ENCODE peak calls at places on chromosomes 6 and 20, in eight cellular contexts. Y is stomach, S is HCT116, H is prostate gland, M is breast epithelium, X is suprapubic skin, J is sigmoid colon, F is endothelial cell of umbilical vein. O is an unnamed sample.

GRCh38 chr20:32583581-32584045 is 1.5 kb downstream of the NOL4L start:
- DNase-seq in H (no peak), F (no peak), S (no peak), M (no peak), J (no peak), X (no peak), Y (no peak), O (no peak)

GRCh38 chr6:93789532-93789931 is 370.2 kb upstream of the EPHA7 start:
- DNase-seq in F (no peak), M (no peak), Y (no peak), S (no peak), J (no peak), H (no peak), X (no peak), O (no peak)

GRCh38 chr6:10633216-10633615 is 61.2 kb downstream of the C6orf52 start:
- DNase-seq in H (no peak), F (peak), X (no peak), J (no peak), Y (no peak), M (no peak), S (peak), O (no peak)

GRCh38 chr20:38840894-38841470 is 35.5 kb downstream of the PPP1R16B start:
- DNase-seq in S (no peak), X (no peak), J (no peak), F (no peak), M (no peak), H (no peak), Y (no peak), O (no peak)

GRCh38 chr20:1362484-1362883 is 30.4 kb downstream of the FKBP1A start:
- DNase-seq in F (no peak), H (no peak), X (no peak), J (no peak), Y (no peak), M (no peak), S (no peak), O (no peak)

GRCh38 chr6:105072799-105073199 is 107.0 kb downstream of the POPDC3 start:
- DNase-seq in F (no peak), Y (no peak), S (no peak), H (no peak), M (no peak), X (no peak), J (no peak), O (no peak)

GRCh38 chr6:56720882-56721281 is 78.2 kb upstream of the DST start:
- DNase-seq in X (no peak), H (no peak), J (no peak), Y (no peak), F (no peak), M (no peak), S (no peak), O (no peak)

GRCh38 chr20:51763965-51764602 is 4.1 kb downstream of the ATP9A start:
- DNase-seq in M (no peak), Y (no peak), X (no peak), J (no peak), H (no peak), F (no peak), S (no peak), O (no peak)

GRCh38 chr6:85035769-85036168 is 271.4 kb upstream of the TBX18 start:
- DNase-seq in S (no peak), M (no peak), Y (no peak), H (no peak), X (no peak), F (no peak), J (no peak), O (no peak)

GRCh38 chr20:13638496-13639477 is at the start of gene TASP1:
- DNase-seq in X (peak), M (peak), Y (peak), H (peak), J (peak), S (peak), F (peak), O (peak)
- TF ChIP-seq POLR2A in X (peak), M (peak), Y (no peak), H (peak), J (peak), S (peak), F (peak), O (no peak)

GRCh38 chr20:10219452-10219791 is 792 bp downstream of the SNAP25 start:
- DNase-seq in X (peak), Y (peak), M (peak), F (peak), S (no peak), H (peak), J (peak), O (peak)
- H3K4me3 ChIP-seq in X (peak), Y (peak), M (peak), F (no peak), S (peak), H (peak), J (no peak), O (no peak)

GRCh38 chr6:17905611-17906592 is 81.5 kb downstream of the KIF13A start:
- DNase-seq in Y (no peak), X (no peak), H (no peak), J (no peak), S (no peak), F (no peak), M (no peak), O (no peak)

GRCh38 chr6:17904491-17905120 is 82.8 kb downstream of the KIF13A start:
- DNase-seq in H (no peak), Y (no peak), X (no peak), S (no peak), J (no peak), F (no peak), M (no peak), O (no peak)

GRCh38 chr6:17910178-17910577 is 77.3 kb downstream of the KIF13A start:
- DNase-seq in J (no peak), X (no peak), S (no peak), Y (no peak), F (no peak), M (no peak), H (no peak), O (no peak)

GRCh38 chr6:17908831-17909230 is 78.6 kb downstream of the KIF13A start:
- DNase-seq in J (no peak), Y (no peak), X (no peak), S (no peak), F (no peak), M (no peak), H (no peak), O (no peak)

DNA sequence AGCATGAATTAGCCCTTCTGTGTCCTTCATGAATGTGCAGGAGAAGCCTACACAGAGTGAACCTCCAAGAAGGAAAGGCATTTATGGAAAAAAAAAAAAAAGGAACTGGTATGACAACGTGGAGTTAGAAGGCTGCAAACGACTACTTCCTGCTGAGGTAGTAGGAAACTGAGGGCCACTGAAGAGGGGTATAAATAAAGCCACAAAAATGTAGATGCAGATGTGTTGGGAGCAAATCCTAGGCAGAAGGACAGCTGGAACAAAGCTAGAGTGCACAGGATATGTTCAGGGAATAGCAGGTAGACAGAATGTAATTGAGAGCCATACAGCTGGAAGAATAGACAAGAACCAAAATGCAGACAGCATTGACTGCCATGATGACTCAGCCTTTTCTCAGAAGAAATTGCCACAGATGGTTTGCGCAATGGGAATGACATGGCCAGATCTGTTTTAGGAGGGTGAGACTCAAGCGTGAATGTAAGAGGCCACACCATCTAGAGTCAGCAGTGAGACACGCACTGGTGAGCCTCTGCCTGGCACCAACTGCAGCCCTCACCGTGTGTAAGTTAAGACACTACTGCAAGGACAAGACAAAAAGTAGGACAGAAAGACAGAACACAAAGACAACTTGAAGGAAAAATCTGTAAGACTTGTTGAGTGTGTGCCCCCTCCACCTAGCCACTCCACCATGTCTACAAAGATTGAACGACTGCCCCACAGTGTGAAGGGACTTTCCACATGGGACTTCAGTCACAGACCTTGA is 79.8 kb downstream of the KIF13A start:
- DNase-seq in J (peak), Y (peak), X (peak), M (peak), H (peak), S (peak), F (no peak), O (peak)
- TF ChIP-seq POLR2AphosphoS5 in J (peak), Y (no peak), X (peak), M (peak), H (peak), S (peak), F (no peak), O (peak)

DNA sequence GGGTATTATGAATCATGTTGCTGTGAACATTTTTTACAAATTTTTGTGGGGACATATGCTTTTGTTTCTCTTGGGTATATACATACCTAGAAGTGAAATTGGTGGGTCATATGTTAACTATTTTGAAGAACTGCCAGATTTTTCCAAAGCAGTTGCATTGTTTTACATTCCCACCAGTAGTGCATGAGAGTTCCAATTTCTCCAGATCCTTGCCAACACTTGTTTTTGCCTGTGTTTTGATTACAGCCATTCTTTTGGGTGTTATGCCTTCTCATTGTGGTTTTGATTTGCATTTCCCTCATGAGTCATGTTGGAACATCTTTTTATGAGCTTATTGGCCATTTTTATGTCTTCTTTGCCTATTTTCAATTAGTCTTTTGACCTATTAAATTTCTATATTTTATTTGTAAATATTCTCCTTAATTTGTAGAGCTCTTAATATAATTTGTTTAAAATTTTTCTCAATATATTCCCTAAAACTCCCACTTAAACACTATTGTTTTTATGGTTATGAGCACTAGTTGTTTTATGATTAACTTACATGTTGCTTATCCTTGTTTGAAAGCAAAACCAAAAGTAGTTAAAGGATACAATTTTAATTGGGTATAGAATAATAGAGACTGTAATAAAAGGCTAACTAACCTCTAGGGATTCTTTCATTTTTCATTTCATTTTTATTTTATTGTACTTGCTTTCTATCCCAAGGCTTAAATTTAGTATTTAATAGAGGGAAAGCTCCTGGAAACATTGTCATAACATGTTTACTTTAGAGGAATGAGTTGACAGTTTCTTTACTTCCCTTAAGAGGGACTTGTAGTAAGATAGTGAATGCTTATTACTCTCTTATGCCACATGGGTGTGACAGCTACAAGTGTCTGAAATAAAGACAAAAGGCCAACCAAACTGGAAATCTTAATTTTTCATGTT is 5.5 kb downstream of the UBR2 start:
- DNase-seq in Y (no peak), H (no peak), S (no peak), M (no peak), F (peak), J (no peak), X (no peak), O (no peak)
- TF ChIP-seq POLR2A in Y (no peak), H (no peak), S (no peak), M (no peak), F (no peak), J (no peak), X (no peak), O (no peak)

GRCh38 chr6:11722224-11722623 is 56.4 kb downstream of the ADTRP start:
- DNase-seq in M (no peak), H (no peak), X (no peak), J (no peak), Y (no peak), S (no peak), F (no peak), O (no peak)
- H3K4me3 ChIP-seq in M (no peak), H (no peak), X (no peak), J (no peak), Y (no peak), S (no peak), F (no peak), O (no peak)

DNA sequence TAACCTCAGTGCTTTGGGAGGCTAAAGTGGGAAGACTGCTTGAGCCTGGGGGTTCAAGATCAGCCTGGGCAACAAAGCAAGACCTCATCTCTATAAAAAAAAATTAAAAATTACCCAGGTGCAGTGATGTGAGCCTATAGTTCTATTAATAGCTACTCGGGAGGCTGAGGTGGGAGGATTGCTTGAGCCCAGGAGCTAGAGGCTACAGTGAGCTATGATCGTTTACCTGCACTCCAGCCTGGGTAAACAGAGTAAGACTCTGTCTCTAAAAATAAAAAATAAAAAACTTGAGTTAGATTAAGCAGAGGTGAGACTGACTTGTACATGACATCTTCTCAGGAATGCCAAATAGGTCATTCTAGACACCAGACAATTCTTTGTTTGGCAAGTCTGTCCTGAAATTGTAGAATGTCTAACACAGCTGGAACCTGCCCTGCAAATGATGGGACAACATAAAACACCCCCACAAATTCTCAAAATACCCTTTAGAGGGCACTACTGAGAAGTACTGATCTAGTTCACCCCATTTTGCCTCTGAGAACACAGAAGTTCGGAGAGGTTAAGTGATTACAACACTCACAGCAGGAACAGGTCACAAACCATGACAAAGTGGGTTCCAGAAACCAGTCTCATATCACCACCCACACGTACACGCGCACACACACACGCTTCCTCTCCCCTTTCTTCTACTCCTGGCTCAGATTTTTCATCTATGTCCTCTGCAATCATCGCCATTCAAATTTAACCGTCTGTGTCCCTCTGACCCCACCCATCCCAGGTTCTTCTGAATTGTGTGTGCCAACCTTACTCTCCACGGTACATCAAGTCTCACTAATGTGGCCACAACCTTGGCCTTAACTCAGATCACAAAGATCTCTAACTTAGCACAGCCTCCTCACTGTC is 38.3 kb downstream of the ARHGAP18 start:
- DNase-seq in Y (no peak), H (no peak), M (no peak), J (no peak), X (no peak), F (no peak), S (no peak), O (peak)
- TF ChIP-seq POLR2AphosphoS5 in Y (no peak), H (no peak), M (no peak), J (no peak), X (no peak), F (peak), S (peak), O (no peak)

DNA sequence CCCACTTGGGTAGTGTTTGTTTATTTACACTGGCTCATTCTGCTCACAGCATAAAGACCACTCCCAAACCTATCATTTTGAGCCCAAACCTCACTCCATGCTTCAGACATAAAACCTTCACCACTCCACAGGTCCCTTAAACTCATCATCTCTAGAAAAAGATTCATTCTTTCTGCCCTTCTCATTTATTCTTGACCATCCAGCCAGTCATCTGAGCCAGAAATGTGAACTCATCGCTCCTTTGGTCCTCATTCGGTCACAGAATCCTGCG is 12.4 kb downstream of the TPMT start:
- DNase-seq in Y (no peak), X (no peak), J (no peak), M (no peak), S (no peak), H (no peak), F (no peak), O (no peak)
- TF ChIP-seq POLR2A in Y (no peak), X (no peak), J (no peak), M (no peak), S (no peak), H (no peak), F (no peak), O (no peak)

GRCh38 chr6:92263864-92264263 is 1155.5 kb downstream of the EPHA7 start:
- DNase-seq in M (no peak), X (no peak), F (no peak), J (no peak), Y (no peak), S (no peak), H (no peak), O (no peak)
- H3K4me3 ChIP-seq in M (no peak), X (no peak), F (no peak), J (no peak), Y (no peak), S (no peak), H (no peak), O (no peak)

GRCh38 chr6:33744895-33745546 is 1.7 kb downstream of the IP6K3 start:
- DNase-seq in Y (no peak), J (peak), S (no peak), X (no peak), M (no peak), H (peak), F (no peak), O (no peak)
- TF ChIP-seq POLR2AphosphoS5 in Y (no peak), J (peak), S (no peak), X (no peak), M (no peak), H (peak), F (no peak), O (peak)

DNA sequence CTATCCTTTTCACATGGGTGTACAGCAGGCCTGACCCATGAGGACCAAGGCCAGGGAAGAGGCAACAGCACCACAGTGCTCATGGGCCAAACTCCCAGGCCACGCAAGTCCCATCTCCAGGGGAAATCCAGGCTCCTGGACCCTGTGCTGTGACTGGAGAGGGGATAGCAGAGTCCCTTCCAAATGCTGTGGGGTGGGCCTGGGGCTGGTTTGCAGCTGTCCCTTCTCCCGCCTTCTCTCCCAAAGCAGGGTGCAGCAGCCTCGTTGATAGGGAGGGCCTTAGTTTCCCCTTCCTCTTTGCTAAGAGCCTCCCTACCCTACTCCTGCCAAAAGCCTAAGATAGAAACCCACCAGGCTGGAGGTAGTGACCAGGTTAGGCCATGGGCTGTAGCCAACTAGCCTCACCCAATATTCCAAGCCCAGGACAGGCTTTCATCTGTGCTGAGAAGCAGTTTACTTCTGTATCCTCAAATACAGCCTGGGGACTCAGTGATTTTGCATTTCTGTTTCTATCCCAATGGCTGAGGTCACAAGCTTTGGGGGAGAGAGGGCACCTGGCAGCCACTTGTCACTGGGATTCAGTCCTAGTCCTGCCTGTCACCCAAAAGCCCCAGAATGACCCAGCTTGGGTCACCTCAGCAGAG is 1.4 kb downstream of the CTSZ start:
- DNase-seq in H (no peak), X (no peak), J (peak), M (no peak), S (no peak), Y (no peak), F (no peak), O (no peak)
- TF ChIP-seq POLR2A in H (no peak), X (no peak), J (no peak), M (no peak), S (no peak), Y (no peak), F (no peak), O (no peak)